ENCODE peak calls at places on chromosome 7, in four cellular contexts. R, D, M and C are unnamed samples.
A peak's percentile ranks its signal among the peaks of the same experiment; 100 is the strongest.

GRCh38 chr7:22219739-22220493 is 137.0 kb downstream of the RAPGEF5 start:
- DNase-seq in R (no peak), D (no peak), M (no peak), C (no peak)

GRCh38 chr7:78673272-78673671 is 780.2 kb downstream of the MAGI2 start:
- DNase-seq in R (peak; percentile 34), D (no peak), M (no peak), C (no peak)

GRCh38 chr7:1176891-1177373 is 16.9 kb upstream of the ZFAND2A start:
- DNase-seq in R (peak; percentile 69), D (peak; percentile 83), M (peak; percentile 80), C (peak; percentile 66)

GRCh38 chr7:134630237-134630636 is 16.4 kb upstream of the BPGM start:
- DNase-seq in R (no peak), D (no peak), M (no peak), C (no peak)

GRCh38 chr7:116584721-116585120 is 59.9 kb downstream of the CAV1 start:
- DNase-seq in R (no peak), D (no peak), M (no peak), C (no peak)

GRCh38 chr7:30787476-30787875 is 16.3 kb downstream of the MINDY4 start:
- DNase-seq in R (no peak), D (no peak), M (no peak), C (no peak)

GRCh38 chr7:110386914-110387313 is 704.0 kb upstream of the LRRN3 start:
- DNase-seq in R (no peak), D (no peak), M (no peak), C (no peak)

GRCh38 chr7:94008537-94008936 is 4.4 kb upstream of the BET1 start:
- DNase-seq in R (no peak), D (no peak), M (no peak), C (no peak)

GRCh38 chr7:113872981-113873380 is 45.8 kb downstream of the PPP1R3A start:
- DNase-seq in R (no peak), D (no peak), M (no peak), C (no peak)

GRCh38 chr7:4633012-4633411 is 49.1 kb upstream of the FOXK1 start:
- DNase-seq in R (no peak), D (no peak), M (no peak), C (no peak)

GRCh38 chr7:84712326-84712725 is 474.5 kb downstream of the SEMA3D start:
- DNase-seq in R (no peak), D (no peak), M (no peak), C (no peak)

GRCh38 chr7:78558571-78558970 is 760.0 kb downstream of the PHTF2 start:
- DNase-seq in R (no peak), D (no peak), M (no peak), C (no peak)

GRCh38 chr7:141161550-141161949 is 87.7 kb downstream of the TMEM178B start:
- DNase-seq in R (no peak), D (no peak), M (no peak), C (no peak)

GRCh38 chr7:67462781-67463191 is 466.2 kb downstream of the TYW1 start:
- DNase-seq in R (peak; percentile 44), D (peak; percentile 24), M (no peak), C (no peak)

GRCh38 chr7:107506683-107507339 is 37.0 kb downstream of the GPR22 start:
- DNase-seq in R (peak; percentile 68), D (peak; percentile 91), M (peak; percentile 20), C (no peak)

GRCh38 chr7:54749200-54749599 is 9.8 kb downstream of the SEC61G start:
- DNase-seq in R (no peak), D (no peak), M (no peak), C (no peak)

GRCh38 chr7:131238260-131238940 is 89.3 kb upstream of the MKLN1 start:
- DNase-seq in R (no peak), D (no peak), M (no peak), C (peak; percentile 66)

GRCh38 chr7:64839910-64840309 is 45.7 kb downstream of the ZNF138 start:
- DNase-seq in R (no peak), D (no peak), M (no peak), C (no peak)

DNA sequence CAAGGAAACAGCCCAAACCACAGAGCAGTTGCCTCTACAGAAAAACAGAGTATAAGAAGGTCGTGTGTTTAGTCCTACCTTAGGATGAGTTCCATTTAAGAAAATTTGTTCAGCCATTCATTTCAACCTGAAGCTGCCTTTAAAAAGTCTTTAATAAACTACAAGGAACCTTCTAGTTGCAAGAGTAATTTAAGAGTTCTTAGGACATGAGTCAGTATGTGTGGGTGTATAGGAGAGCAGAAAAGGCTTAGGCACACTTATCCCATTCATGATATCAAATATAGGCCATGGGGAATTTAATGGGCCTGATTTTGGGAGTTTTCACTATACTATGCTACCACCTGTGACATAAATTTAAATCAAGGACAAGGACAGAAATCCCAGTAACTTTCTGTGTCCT is 496.8 kb downstream of the TFEC start:
- DNase-seq in R (no peak), D (no peak), M (no peak), C (no peak)
- TF ChIP-seq CTCF in R (no peak), D (no peak), M (no peak), C (no peak)

DNA sequence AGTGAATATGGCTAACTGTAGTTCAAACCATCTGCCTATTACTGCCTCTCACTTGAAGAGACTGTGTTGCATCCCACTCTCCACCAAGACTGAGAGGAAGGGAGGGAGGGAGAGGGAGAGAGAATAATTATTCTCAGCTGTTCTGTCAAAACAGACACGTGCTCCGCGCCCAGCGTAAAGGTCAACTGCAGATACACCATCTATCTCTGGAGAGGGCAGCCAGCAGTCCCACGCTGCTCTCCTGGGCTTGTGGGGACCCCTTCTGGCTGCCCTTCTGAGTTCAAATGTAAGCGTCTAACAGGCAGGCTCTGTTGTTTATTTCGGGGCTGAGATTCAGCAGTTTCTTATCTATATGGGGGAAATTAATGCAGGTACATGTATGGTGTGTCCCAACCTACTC is 625.5 kb upstream of the GALNT17 start:
- DNase-seq in R (no peak), D (no peak), M (peak; percentile 42), C (no peak)
- TF ChIP-seq CTCF in R (no peak), D (no peak), M (no peak), C (no peak)

DNA sequence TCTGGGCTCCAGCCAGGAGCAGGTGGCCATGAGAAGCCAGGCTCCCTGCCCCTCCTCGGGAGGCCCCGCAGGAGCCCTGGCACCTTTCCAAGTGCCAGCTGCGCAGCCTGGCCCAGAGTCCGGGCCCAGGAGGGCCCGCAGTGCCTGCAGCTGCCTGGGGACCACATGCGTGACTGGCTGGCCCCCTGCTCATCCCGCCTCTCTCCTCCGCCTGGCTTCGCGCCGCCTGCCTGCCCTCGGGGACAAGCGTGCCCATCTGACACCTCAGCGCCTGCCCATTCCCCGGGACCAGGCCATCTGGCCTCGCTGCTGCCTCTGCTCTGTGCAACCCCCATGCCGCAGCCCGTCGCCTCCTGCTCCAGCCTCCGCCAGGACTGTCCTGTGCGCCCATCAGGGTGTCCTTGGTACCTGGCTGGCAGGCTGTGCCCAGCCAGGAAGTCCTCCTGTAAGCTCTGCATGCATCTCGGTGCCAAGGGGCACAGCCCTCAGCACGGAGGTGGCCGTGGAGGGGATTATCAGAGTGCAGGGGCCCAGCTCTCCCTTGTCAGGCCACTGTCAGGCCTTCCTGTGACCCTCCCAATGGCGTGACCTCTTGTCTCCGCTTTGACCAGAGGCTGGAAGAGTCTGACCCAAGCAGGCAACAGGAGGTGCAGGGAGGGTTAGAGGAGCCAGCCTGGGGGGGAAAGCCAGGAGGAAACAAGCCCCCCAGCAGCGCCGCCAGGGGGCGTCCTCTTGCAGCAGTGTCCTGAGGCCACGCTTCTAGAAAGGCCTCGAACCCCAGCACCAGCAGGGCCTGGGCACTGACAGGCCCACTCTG is 50.5 kb downstream of the TMEM209 start:
- DNase-seq in R (no peak), D (peak; percentile 38), M (peak; percentile 76), C (no peak)
- TF ChIP-seq CTCF in R (no peak), D (no peak), M (peak; percentile 82), C (no peak)

DNA sequence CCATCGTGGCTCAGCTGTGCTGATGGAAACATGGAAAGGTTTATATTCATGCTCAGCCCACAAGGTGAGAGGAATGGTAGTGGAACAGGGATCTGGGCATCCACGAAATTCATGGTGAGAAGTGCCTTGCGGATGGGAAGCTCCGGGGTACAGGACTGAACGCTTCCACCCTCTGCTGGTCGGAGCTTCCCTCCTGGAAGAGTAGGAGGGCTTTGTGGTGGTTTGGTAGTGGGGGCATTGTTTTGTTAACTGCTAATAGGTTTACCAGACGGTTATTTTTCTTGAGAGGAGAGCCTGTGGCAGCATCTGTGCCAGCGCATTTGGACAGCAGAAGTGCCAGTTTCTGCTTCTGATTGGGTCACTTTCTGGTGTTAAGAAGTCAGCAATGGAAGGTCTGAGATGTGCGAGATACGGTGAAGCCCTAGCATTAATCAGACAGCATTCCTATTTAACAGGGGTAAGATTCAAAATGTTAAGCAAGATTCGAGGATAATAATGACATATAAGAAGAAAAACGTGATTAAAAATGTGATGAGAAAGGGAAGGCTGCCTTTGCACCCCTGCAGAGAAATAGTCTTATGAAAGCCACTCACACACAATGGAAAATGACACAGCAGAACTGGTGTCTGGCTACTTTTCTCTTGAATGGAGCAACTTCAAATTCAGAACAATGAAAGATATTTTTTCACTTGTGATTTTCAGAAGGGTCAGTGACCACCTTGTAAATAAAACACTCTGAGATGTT is 17.7 kb downstream of the ABCA13 start:
- DNase-seq in R (no peak), D (no peak), M (no peak), C (no peak)
- TF ChIP-seq CTCF in R (no peak), D (no peak), M (no peak), C (no peak)

GRCh38 chr7:109003742-109004141 is 434.1 kb downstream of the DNAJB9 start:
- DNase-seq in R (no peak), D (no peak), M (no peak), C (no peak)

GRCh38 chr7:109009636-109010035 is 440.0 kb downstream of the DNAJB9 start:
- DNase-seq in R (no peak), D (no peak), M (no peak), C (no peak)
- TF ChIP-seq CTCF in R (no peak), D (no peak), M (no peak), C (no peak)

GRCh38 chr7:95478139-95479037 is 7.4 kb upstream of the ASB4 start:
- DNase-seq in R (no peak), D (peak; percentile 51), M (peak; percentile 27), C (no peak)
- TF ChIP-seq CTCF in R (peak; percentile 16), D (peak; percentile 15), M (no peak), C (no peak)

GRCh38 chr7:142298009-142298408 is 40.2 kb upstream of the PRSS58 start:
- DNase-seq in R (no peak), D (no peak), M (peak; percentile 51), C (no peak)
- TF ChIP-seq CTCF in R (no peak), D (no peak), M (peak; percentile 40), C (peak; percentile 30)

GRCh38 chr7:100109521-100110163 is 8.2 kb downstream of the AP4M1 start:
- DNase-seq in R (no peak), D (no peak), M (no peak), C (no peak)
- TF ChIP-seq CTCF in R (no peak), D (no peak), M (no peak), C (no peak)